ENCODE peak calls at places on chromosome 21, in five cellular contexts. One of them, this sample, is unnamed. For H4K20me1, the result is how much of the 10 kb centered on the place peaks cover.

GRCh38 chr21:39637197-39637970 is 24.6 kb downstream of the B3GALT5 start:
- DNase-seq in PC-9: no peak
- DNase-seq in HepG2: no peak
- DNase-seq in GM23338: peak
- DNase-seq in fibroblast of lung: no peak
- DNase-seq in this sample: no peak

GRCh38 chr21:36059823-36060158 is 535 bp downstream of the SETD4 start:
- DNase-seq in PC-9: no peak
- DNase-seq in HepG2: no peak
- DNase-seq in GM23338: no peak
- DNase-seq in fibroblast of lung: no peak
- DNase-seq in this sample: no peak

GRCh38 chr21:28099296-28099695 is 893.4 kb downstream of the LTN1 start:
- DNase-seq in PC-9: no peak
- DNase-seq in HepG2: no peak
- DNase-seq in GM23338: no peak
- DNase-seq in fibroblast of lung: peak
- DNase-seq in this sample: peak

GRCh38 chr21:19130379-19131028 is 726.9 kb upstream of the TMPRSS15 start:
- DNase-seq in PC-9: no peak
- DNase-seq in HepG2: no peak
- DNase-seq in GM23338: no peak
- DNase-seq in fibroblast of lung: no peak
- DNase-seq in this sample: no peak

GRCh38 chr21:43991447-43991991 is 20.6 kb upstream of the TRAPPC10 start:
- DNase-seq in PC-9: no peak
- DNase-seq in HepG2: no peak
- DNase-seq in GM23338: no peak
- DNase-seq in fibroblast of lung: no peak
- DNase-seq in this sample: no peak

GRCh38 chr21:46661627-46662366 is 26.3 kb downstream of the PRMT2 start:
- DNase-seq in PC-9: no peak
- DNase-seq in HepG2: no peak
- DNase-seq in GM23338: peak
- DNase-seq in fibroblast of lung: no peak
- DNase-seq in this sample: no peak

GRCh38 chr21:32248616-32249550 is 30.0 kb downstream of the MIS18A start:
- DNase-seq in PC-9: no peak
- DNase-seq in HepG2: no peak
- DNase-seq in GM23338: no peak
- DNase-seq in fibroblast of lung: no peak
- DNase-seq in this sample: no peak

GRCh38 chr21:17780539-17780938 is 38.6 kb downstream of the C21orf91 start:
- DNase-seq in PC-9: no peak
- DNase-seq in HepG2: no peak
- DNase-seq in GM23338: no peak
- DNase-seq in fibroblast of lung: no peak
- DNase-seq in this sample: peak

GRCh38 chr21:39670741-39671140 is 58.0 kb downstream of the B3GALT5 start:
- DNase-seq in PC-9: no peak
- DNase-seq in HepG2: no peak
- DNase-seq in GM23338: no peak
- DNase-seq in fibroblast of lung: no peak
- DNase-seq in this sample: peak

GRCh38 chr21:23811802-23812201 is 1795.5 kb downstream of the MRPL39 start:
- DNase-seq in PC-9: no peak
- DNase-seq in HepG2: no peak
- DNase-seq in GM23338: no peak
- DNase-seq in fibroblast of lung: no peak
- DNase-seq in this sample: no peak

GRCh38 chr21:37047079-37047478 is 25.8 kb downstream of the PIGP start:
- DNase-seq in PC-9: peak
- DNase-seq in HepG2: no peak
- DNase-seq in GM23338: no peak
- DNase-seq in fibroblast of lung: no peak
- DNase-seq in this sample: no peak

GRCh38 chr21:18608226-18608625 is 204.6 kb upstream of the TMPRSS15 start:
- DNase-seq in PC-9: no peak
- DNase-seq in HepG2: no peak
- DNase-seq in GM23338: no peak
- DNase-seq in fibroblast of lung: no peak
- DNase-seq in this sample: no peak

GRCh38 chr21:41283211-41283818 is 33.3 kb upstream of the FAM3B start:
- DNase-seq in PC-9: peak
- DNase-seq in HepG2: peak
- DNase-seq in GM23338: peak
- DNase-seq in fibroblast of lung: peak
- DNase-seq in this sample: peak

GRCh38 chr21:27841084-27841483 is 874.2 kb upstream of the ADAMTS5 start:
- DNase-seq in PC-9: no peak
- DNase-seq in HepG2: no peak
- DNase-seq in GM23338: no peak
- DNase-seq in fibroblast of lung: no peak
- DNase-seq in this sample: no peak

GRCh38 chr21:24188511-24188910 is 1418.8 kb downstream of the MRPL39 start:
- DNase-seq in PC-9: no peak
- DNase-seq in HepG2: no peak
- DNase-seq in GM23338: no peak
- DNase-seq in fibroblast of lung: peak
- DNase-seq in this sample: no peak

GRCh38 chr21:37370152-37371040 is 3.8 kb downstream of the DYRK1A start:
- DNase-seq in PC-9: no peak
- DNase-seq in HepG2: no peak
- DNase-seq in GM23338: no peak
- DNase-seq in fibroblast of lung: peak
- DNase-seq in this sample: peak

GRCh38 chr21:25837545-25838263 is 102.9 kb downstream of the GABPA start:
- DNase-seq in PC-9: no peak
- DNase-seq in HepG2: no peak
- DNase-seq in GM23338: no peak
- DNase-seq in fibroblast of lung: peak
- DNase-seq in this sample: peak

GRCh38 chr21:26965567-26966359 is 1.1 kb downstream of the ADAMTS5 start:
- DNase-seq in PC-9: no peak
- DNase-seq in HepG2: no peak
- DNase-seq in GM23338: peak
- DNase-seq in fibroblast of lung: no peak
- DNase-seq in this sample: no peak

GRCh38 chr21:36705679-36706481 is 7.0 kb downstream of the SIM2 start:
- DNase-seq in PC-9: no peak
- DNase-seq in HepG2: no peak
- DNase-seq in GM23338: peak
- DNase-seq in fibroblast of lung: no peak
- DNase-seq in this sample: no peak

GRCh38 chr21:26933448-26933847 is 33.4 kb downstream of the ADAMTS5 start:
- DNase-seq in PC-9: no peak
- DNase-seq in HepG2: no peak
- DNase-seq in GM23338: no peak
- DNase-seq in fibroblast of lung: no peak
- DNase-seq in this sample: no peak

GRCh38 chr21:34875830-34876229 is 173.3 kb downstream of the RUNX1 start:
- DNase-seq in PC-9: no peak
- DNase-seq in HepG2: no peak
- DNase-seq in GM23338: no peak
- DNase-seq in fibroblast of lung: peak
- DNase-seq in this sample: no peak
- H4K20me1 ChIP-seq in PC-9: under half
- H4K20me1 ChIP-seq in HepG2: under half
- H4K20me1 ChIP-seq in GM23338: under half
- H4K20me1 ChIP-seq in fibroblast of lung: under half
- H4K20me1 ChIP-seq in this sample: half or more

DNA sequence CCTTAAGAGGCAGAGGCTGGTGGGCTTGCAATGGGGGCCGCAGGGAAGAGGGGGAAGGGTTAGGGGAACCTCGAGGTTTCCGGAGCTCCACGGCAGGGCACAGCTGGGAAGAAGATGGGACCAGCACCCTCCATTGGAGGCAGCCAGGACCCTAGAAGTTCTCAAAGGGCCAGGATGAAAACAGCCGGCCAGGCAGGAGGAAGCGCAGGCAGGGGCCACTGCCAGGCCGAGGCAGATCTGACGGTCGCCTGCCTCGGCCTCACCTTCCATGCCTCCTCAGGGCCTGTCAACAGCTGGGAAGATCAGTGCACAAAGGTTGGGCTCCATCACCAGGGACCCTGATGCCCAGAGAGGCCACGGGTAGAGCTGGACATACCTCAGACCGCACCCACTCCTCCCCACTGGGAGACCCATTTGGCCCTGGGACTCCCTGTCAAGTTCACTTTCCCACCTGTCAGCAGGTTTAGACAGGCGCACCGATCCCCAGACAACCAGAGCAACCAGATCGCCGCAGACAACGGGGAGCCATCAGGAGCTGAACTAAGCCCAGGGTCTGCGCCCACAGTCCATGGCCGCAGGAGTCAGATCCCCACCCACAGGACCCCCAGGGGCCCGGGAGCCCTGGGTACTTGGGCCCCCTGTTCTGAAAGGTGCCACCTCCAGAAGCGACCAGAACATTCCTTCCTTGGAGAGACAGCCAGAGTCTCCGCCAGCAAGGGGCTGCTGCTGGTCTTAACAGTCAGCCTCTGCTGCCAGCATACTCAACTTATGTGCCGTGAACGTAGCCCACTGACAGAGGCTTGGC is 2.2 kb downstream of the SLC19A1 start:
- DNase-seq in PC-9: no peak
- DNase-seq in HepG2: no peak
- DNase-seq in GM23338: no peak
- DNase-seq in fibroblast of lung: no peak
- DNase-seq in this sample: no peak
- H3K4me3 ChIP-seq in PC-9: no peak
- H3K4me3 ChIP-seq in HepG2: no peak
- H3K4me3 ChIP-seq in GM23338: no peak
- H3K4me3 ChIP-seq in fibroblast of lung: no peak
- H3K4me3 ChIP-seq in this sample: no peak

DNA sequence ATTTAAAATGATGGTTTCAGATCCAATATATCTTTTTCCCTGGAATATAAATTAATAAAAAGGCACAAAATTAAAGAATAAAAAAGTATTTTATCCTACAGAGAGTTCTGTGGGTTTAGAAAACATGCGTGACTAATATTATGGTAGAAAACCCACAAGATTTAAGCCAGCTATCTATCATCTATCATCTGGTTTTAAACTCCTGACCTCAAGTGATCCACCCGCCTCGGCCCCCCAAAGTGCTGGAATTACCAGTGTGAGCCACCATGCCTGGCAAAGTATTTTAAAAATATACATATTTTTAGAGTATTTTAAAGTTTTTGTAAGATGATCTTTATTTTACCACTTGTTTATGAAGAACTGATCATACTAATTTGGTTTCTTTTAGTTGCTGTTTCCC is 79.5 kb downstream of the NRIP1 start:
- DNase-seq in PC-9: no peak
- DNase-seq in HepG2: no peak
- DNase-seq in GM23338: no peak
- DNase-seq in fibroblast of lung: no peak
- DNase-seq in this sample: peak
- H4K20me1 ChIP-seq in PC-9: under half
- H4K20me1 ChIP-seq in HepG2: under half
- H4K20me1 ChIP-seq in GM23338: under half
- H4K20me1 ChIP-seq in fibroblast of lung: under half
- H4K20me1 ChIP-seq in this sample: half or more

GRCh38 chr21:16196521-16197208 is 466.9 kb downstream of the USP25 start:
- DNase-seq in PC-9: no peak
- DNase-seq in HepG2: no peak
- DNase-seq in GM23338: no peak
- DNase-seq in fibroblast of lung: peak
- DNase-seq in this sample: peak

GRCh38 chr21:16195476-16195875 is 465.7 kb downstream of the USP25 start:
- DNase-seq in PC-9: no peak
- DNase-seq in HepG2: no peak
- DNase-seq in GM23338: no peak
- DNase-seq in fibroblast of lung: peak
- DNase-seq in this sample: peak

GRCh38 chr21:16193758-16194606 is 464.2 kb downstream of the USP25 start:
- DNase-seq in PC-9: no peak
- DNase-seq in HepG2: no peak
- DNase-seq in GM23338: peak
- DNase-seq in fibroblast of lung: peak
- DNase-seq in this sample: peak

GRCh38 chr21:16194851-16195251 is 465.1 kb downstream of the USP25 start:
- DNase-seq in PC-9: no peak
- DNase-seq in HepG2: peak
- DNase-seq in GM23338: no peak
- DNase-seq in fibroblast of lung: peak
- DNase-seq in this sample: peak

GRCh38 chr21:16195896-16196443 is 466.2 kb downstream of the USP25 start:
- DNase-seq in PC-9: no peak
- DNase-seq in HepG2: no peak
- DNase-seq in GM23338: no peak
- DNase-seq in fibroblast of lung: peak
- DNase-seq in this sample: peak
- H3K4me3 ChIP-seq in PC-9: no peak
- H3K4me3 ChIP-seq in HepG2: no peak
- H3K4me3 ChIP-seq in GM23338: no peak
- H3K4me3 ChIP-seq in fibroblast of lung: peak
- H3K4me3 ChIP-seq in this sample: peak

GRCh38 chr21:42656872-42657271 is 3.5 kb downstream of the PDE9A start:
- DNase-seq in PC-9: no peak
- DNase-seq in HepG2: no peak
- DNase-seq in GM23338: no peak
- DNase-seq in fibroblast of lung: no peak
- DNase-seq in this sample: no peak

GRCh38 chr21:42660118-42660470 is 6.7 kb downstream of the PDE9A start:
- DNase-seq in PC-9: no peak
- DNase-seq in HepG2: no peak
- DNase-seq in GM23338: no peak
- DNase-seq in fibroblast of lung: no peak
- DNase-seq in this sample: no peak

GRCh38 chr21:42659416-42660117 is 6.1 kb downstream of the PDE9A start:
- DNase-seq in PC-9: no peak
- DNase-seq in HepG2: no peak
- DNase-seq in GM23338: no peak
- DNase-seq in fibroblast of lung: no peak
- DNase-seq in this sample: no peak

GRCh38 chr21:42657676-42658319 is 4.4 kb downstream of the PDE9A start:
- DNase-seq in PC-9: no peak
- DNase-seq in HepG2: no peak
- DNase-seq in GM23338: no peak
- DNase-seq in fibroblast of lung: no peak
- DNase-seq in this sample: no peak

DNA sequence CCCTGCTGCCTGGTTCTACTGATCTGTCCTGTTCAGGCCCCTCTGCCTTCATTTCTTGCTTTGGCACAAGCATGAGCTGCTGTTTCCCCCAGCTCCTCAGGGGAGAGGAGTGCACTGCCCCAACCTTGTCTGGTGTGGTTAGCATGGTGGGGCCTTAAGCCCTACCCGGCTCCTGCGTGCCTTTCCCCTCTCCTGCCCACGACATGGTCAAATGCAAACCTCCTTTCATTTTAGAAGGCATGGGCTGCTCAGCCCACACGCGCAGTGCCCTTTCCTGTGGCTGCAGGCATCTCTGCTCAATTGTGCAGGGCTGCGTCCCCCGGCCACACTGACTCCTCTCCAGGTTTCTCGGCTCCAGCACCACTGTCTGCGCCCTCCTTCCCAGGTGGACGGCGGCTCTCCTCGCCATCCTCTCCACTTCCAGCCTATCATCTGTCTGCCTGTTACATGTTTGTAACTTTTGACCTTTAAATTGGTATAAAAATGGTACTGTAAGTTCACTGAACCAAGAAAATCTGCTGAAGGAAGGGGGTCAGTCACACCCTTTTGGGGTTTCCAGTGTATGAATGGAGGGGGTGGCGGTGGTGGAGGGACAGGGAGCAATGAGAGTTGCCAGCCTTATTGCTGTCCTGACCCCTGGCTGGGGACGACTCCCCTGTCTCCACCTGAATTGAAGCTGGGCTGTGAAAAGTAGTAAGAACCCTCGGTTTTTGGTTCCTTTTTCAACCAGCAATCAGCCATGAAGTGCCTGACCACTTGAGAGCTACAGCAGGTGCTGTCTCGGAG is 5.1 kb downstream of the PDE9A start:
- DNase-seq in PC-9: no peak
- DNase-seq in HepG2: no peak
- DNase-seq in GM23338: no peak
- DNase-seq in fibroblast of lung: no peak
- DNase-seq in this sample: no peak
- H4K20me1 ChIP-seq in PC-9: under half
- H4K20me1 ChIP-seq in HepG2: under half
- H4K20me1 ChIP-seq in GM23338: under half
- H4K20me1 ChIP-seq in fibroblast of lung: under half
- H4K20me1 ChIP-seq in this sample: under half